ENCODE peak calls at places on chromosomes 3 and 15, in ten cellular contexts. One of them, this sample, is unnamed.

GRCh38 chr3:100257601-100258000 is 3.2 kb upstream of the TBC1D23 start:
- DNase-seq in brain microvascular endothelial cell: no peak
- DNase-seq in ovary: no peak
- DNase-seq in adrenal gland: no peak
- DNase-seq in PC-9: no peak
- DNase-seq in lower lobe of right lung: no peak
- DNase-seq in SJSA1: no peak
- DNase-seq in adipocyte: no peak
- DNase-seq in heart left ventricle: no peak
- DNase-seq in choroid plexus epithelial cell: peak
- DNase-seq in this sample: no peak

GRCh38 chr3:106345353-106346027 is 476.7 kb upstream of the CBLB start:
- DNase-seq in brain microvascular endothelial cell: peak
- DNase-seq in ovary: no peak
- DNase-seq in adrenal gland: no peak
- DNase-seq in PC-9: peak
- DNase-seq in lower lobe of right lung: no peak
- DNase-seq in SJSA1: peak
- DNase-seq in adipocyte: peak
- DNase-seq in heart left ventricle: no peak
- DNase-seq in choroid plexus epithelial cell: peak
- DNase-seq in this sample: peak

GRCh38 chr3:14412831-14413380 is 10.5 kb downstream of the SLC6A6 start:
- DNase-seq in brain microvascular endothelial cell: no peak
- DNase-seq in ovary: peak
- DNase-seq in adrenal gland: peak
- DNase-seq in PC-9: no peak
- DNase-seq in lower lobe of right lung: no peak
- DNase-seq in SJSA1: no peak
- DNase-seq in adipocyte: no peak
- DNase-seq in heart left ventricle: no peak
- DNase-seq in choroid plexus epithelial cell: peak
- DNase-seq in this sample: no peak

GRCh38 chr3:104286645-104287044 is 1080.1 kb upstream of the ALCAM start:
- DNase-seq in brain microvascular endothelial cell: no peak
- DNase-seq in ovary: no peak
- DNase-seq in adrenal gland: no peak
- DNase-seq in PC-9: no peak
- DNase-seq in lower lobe of right lung: no peak
- DNase-seq in SJSA1: no peak
- DNase-seq in adipocyte: no peak
- DNase-seq in heart left ventricle: no peak
- DNase-seq in choroid plexus epithelial cell: no peak
- DNase-seq in this sample: no peak

GRCh38 chr3:102258666-102259227 is 176.1 kb upstream of the ZPLD1 start:
- DNase-seq in brain microvascular endothelial cell: no peak
- DNase-seq in ovary: no peak
- DNase-seq in adrenal gland: no peak
- DNase-seq in PC-9: no peak
- DNase-seq in lower lobe of right lung: no peak
- DNase-seq in SJSA1: no peak
- DNase-seq in adipocyte: no peak
- DNase-seq in heart left ventricle: no peak
- DNase-seq in choroid plexus epithelial cell: no peak
- DNase-seq in this sample: no peak

GRCh38 chr3:31804251-31805051 is 176.6 kb downstream of the OSBPL10 start:
- DNase-seq in brain microvascular endothelial cell: no peak
- DNase-seq in ovary: no peak
- DNase-seq in adrenal gland: no peak
- DNase-seq in PC-9: no peak
- DNase-seq in lower lobe of right lung: no peak
- DNase-seq in SJSA1: no peak
- DNase-seq in adipocyte: no peak
- DNase-seq in heart left ventricle: no peak
- DNase-seq in choroid plexus epithelial cell: no peak
- DNase-seq in this sample: no peak

GRCh38 chr3:120177151-120177550 is 82.9 kb upstream of the GSK3B start:
- DNase-seq in brain microvascular endothelial cell: peak
- DNase-seq in ovary: no peak
- DNase-seq in adrenal gland: peak
- DNase-seq in PC-9: peak
- DNase-seq in lower lobe of right lung: peak
- DNase-seq in SJSA1: peak
- DNase-seq in adipocyte: peak
- DNase-seq in heart left ventricle: peak
- DNase-seq in choroid plexus epithelial cell: peak
- DNase-seq in this sample: peak

GRCh38 chr3:65351753-65352152 is 664.0 kb upstream of the ADAMTS9 start:
- DNase-seq in brain microvascular endothelial cell: no peak
- DNase-seq in ovary: no peak
- DNase-seq in adrenal gland: no peak
- DNase-seq in PC-9: no peak
- DNase-seq in lower lobe of right lung: no peak
- DNase-seq in SJSA1: no peak
- DNase-seq in adipocyte: no peak
- DNase-seq in heart left ventricle: no peak
- DNase-seq in choroid plexus epithelial cell: no peak
- DNase-seq in this sample: no peak

DNA sequence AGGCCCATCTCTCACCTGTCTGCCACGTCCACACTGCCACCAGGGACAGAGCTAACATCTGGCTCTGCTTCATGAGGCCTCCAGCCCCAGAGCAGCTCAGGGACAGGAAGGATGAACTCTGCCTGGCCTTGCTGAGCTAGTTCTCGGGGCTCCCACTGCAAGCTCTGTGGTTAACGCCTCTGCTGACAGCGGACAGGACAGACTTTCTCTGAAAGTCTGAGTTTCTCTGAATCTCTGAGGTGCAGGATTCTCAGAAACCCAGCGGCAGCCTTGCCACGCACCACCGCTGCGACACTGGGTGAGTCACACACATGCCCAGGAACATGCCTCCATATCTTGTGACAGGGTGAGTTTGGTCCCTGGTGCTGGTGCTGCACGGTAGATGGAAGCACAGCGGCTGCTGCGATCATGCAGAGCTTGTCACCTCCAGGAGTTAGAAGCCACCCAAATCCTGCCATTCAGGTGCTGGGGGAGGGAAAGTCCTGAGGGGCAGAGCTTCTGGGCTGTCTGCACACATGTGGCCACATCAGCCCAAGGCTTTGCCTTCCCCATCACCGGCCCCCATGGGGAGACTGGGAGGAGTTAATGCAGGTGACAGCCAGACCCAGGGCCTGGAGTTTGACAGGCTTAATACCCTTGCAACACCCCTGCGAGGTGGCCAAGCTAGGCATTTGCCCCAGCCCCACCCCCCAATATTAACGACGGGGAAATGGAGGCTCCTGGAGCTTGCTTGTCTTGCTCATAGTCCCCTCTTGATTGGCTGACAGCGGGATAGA is 267.0 kb downstream of the PLCL2 start:
- DNase-seq in brain microvascular endothelial cell: peak
- DNase-seq in ovary: no peak
- DNase-seq in adrenal gland: peak
- DNase-seq in PC-9: no peak
- DNase-seq in lower lobe of right lung: no peak
- DNase-seq in SJSA1: no peak
- DNase-seq in adipocyte: no peak
- DNase-seq in heart left ventricle: no peak
- DNase-seq in choroid plexus epithelial cell: peak
- DNase-seq in this sample: no peak
- H3K4me3 ChIP-seq in brain microvascular endothelial cell: no peak
- H3K4me3 ChIP-seq in ovary: no peak
- H3K4me3 ChIP-seq in adrenal gland: no peak
- H3K4me3 ChIP-seq in PC-9: no peak
- H3K4me3 ChIP-seq in lower lobe of right lung: no peak
- H3K4me3 ChIP-seq in SJSA1: no peak
- H3K4me3 ChIP-seq in adipocyte: no peak
- H3K4me3 ChIP-seq in heart left ventricle: no peak
- H3K4me3 ChIP-seq in choroid plexus epithelial cell: no peak
- H3K4me3 ChIP-seq in this sample: no peak

GRCh38 chr3:197337656-197338055 is 39.2 kb upstream of the DLG1 start:
- DNase-seq in brain microvascular endothelial cell: no peak
- DNase-seq in ovary: no peak
- DNase-seq in adrenal gland: no peak
- DNase-seq in PC-9: peak
- DNase-seq in lower lobe of right lung: no peak
- DNase-seq in SJSA1: no peak
- DNase-seq in adipocyte: no peak
- DNase-seq in heart left ventricle: no peak
- DNase-seq in choroid plexus epithelial cell: no peak
- DNase-seq in this sample: no peak

GRCh38 chr3:197338586-197338985 is 40.2 kb upstream of the DLG1 start:
- DNase-seq in brain microvascular endothelial cell: no peak
- DNase-seq in ovary: no peak
- DNase-seq in adrenal gland: no peak
- DNase-seq in PC-9: no peak
- DNase-seq in lower lobe of right lung: no peak
- DNase-seq in SJSA1: no peak
- DNase-seq in adipocyte: no peak
- DNase-seq in heart left ventricle: no peak
- DNase-seq in choroid plexus epithelial cell: no peak
- DNase-seq in this sample: no peak

GRCh38 chr3:197337214-197337613 is 38.8 kb upstream of the DLG1 start:
- DNase-seq in brain microvascular endothelial cell: no peak
- DNase-seq in ovary: no peak
- DNase-seq in adrenal gland: no peak
- DNase-seq in PC-9: no peak
- DNase-seq in lower lobe of right lung: no peak
- DNase-seq in SJSA1: no peak
- DNase-seq in adipocyte: no peak
- DNase-seq in heart left ventricle: no peak
- DNase-seq in choroid plexus epithelial cell: no peak
- DNase-seq in this sample: no peak

GRCh38 chr3:197340521-197340871 is 42.1 kb upstream of the DLG1 start:
- DNase-seq in brain microvascular endothelial cell: no peak
- DNase-seq in ovary: no peak
- DNase-seq in adrenal gland: no peak
- DNase-seq in PC-9: no peak
- DNase-seq in lower lobe of right lung: no peak
- DNase-seq in SJSA1: no peak
- DNase-seq in adipocyte: no peak
- DNase-seq in heart left ventricle: no peak
- DNase-seq in choroid plexus epithelial cell: no peak
- DNase-seq in this sample: no peak

GRCh38 chr3:197339841-197340520 is 41.6 kb upstream of the DLG1 start:
- DNase-seq in brain microvascular endothelial cell: peak
- DNase-seq in ovary: no peak
- DNase-seq in adrenal gland: no peak
- DNase-seq in PC-9: peak
- DNase-seq in lower lobe of right lung: no peak
- DNase-seq in SJSA1: no peak
- DNase-seq in adipocyte: peak
- DNase-seq in heart left ventricle: peak
- DNase-seq in choroid plexus epithelial cell: peak
- DNase-seq in this sample: peak
- H3K4me3 ChIP-seq in brain microvascular endothelial cell: no peak
- H3K4me3 ChIP-seq in ovary: no peak
- H3K4me3 ChIP-seq in adrenal gland: no peak
- H3K4me3 ChIP-seq in PC-9: no peak
- H3K4me3 ChIP-seq in lower lobe of right lung: no peak
- H3K4me3 ChIP-seq in SJSA1: no peak
- H3K4me3 ChIP-seq in adipocyte: no peak
- H3K4me3 ChIP-seq in heart left ventricle: no peak
- H3K4me3 ChIP-seq in choroid plexus epithelial cell: no peak
- H3K4me3 ChIP-seq in this sample: no peak

GRCh38 chr3:172158741-172159140 is 119.4 kb downstream of the FNDC3B start:
- DNase-seq in brain microvascular endothelial cell: no peak
- DNase-seq in ovary: no peak
- DNase-seq in adrenal gland: no peak
- DNase-seq in PC-9: no peak
- DNase-seq in lower lobe of right lung: no peak
- DNase-seq in SJSA1: no peak
- DNase-seq in adipocyte: no peak
- DNase-seq in heart left ventricle: no peak
- DNase-seq in choroid plexus epithelial cell: no peak
- DNase-seq in this sample: no peak

GRCh38 chr3:172155880-172156279 is 116.5 kb downstream of the FNDC3B start:
- DNase-seq in brain microvascular endothelial cell: no peak
- DNase-seq in ovary: no peak
- DNase-seq in adrenal gland: no peak
- DNase-seq in PC-9: no peak
- DNase-seq in lower lobe of right lung: no peak
- DNase-seq in SJSA1: no peak
- DNase-seq in adipocyte: no peak
- DNase-seq in heart left ventricle: no peak
- DNase-seq in choroid plexus epithelial cell: no peak
- DNase-seq in this sample: no peak

GRCh38 chr3:172157566-172158258 is 118.3 kb downstream of the FNDC3B start:
- DNase-seq in brain microvascular endothelial cell: no peak
- DNase-seq in ovary: no peak
- DNase-seq in adrenal gland: no peak
- DNase-seq in PC-9: no peak
- DNase-seq in lower lobe of right lung: no peak
- DNase-seq in SJSA1: no peak
- DNase-seq in adipocyte: no peak
- DNase-seq in heart left ventricle: no peak
- DNase-seq in choroid plexus epithelial cell: no peak
- DNase-seq in this sample: no peak

GRCh38 chr3:172154768-172155649 is 115.6 kb downstream of the FNDC3B start:
- DNase-seq in brain microvascular endothelial cell: no peak
- DNase-seq in ovary: no peak
- DNase-seq in adrenal gland: no peak
- DNase-seq in PC-9: no peak
- DNase-seq in lower lobe of right lung: no peak
- DNase-seq in SJSA1: no peak
- DNase-seq in adipocyte: no peak
- DNase-seq in heart left ventricle: no peak
- DNase-seq in choroid plexus epithelial cell: no peak
- DNase-seq in this sample: no peak

GRCh38 chr3:172156309-172156998 is 117.1 kb downstream of the FNDC3B start:
- DNase-seq in brain microvascular endothelial cell: no peak
- DNase-seq in ovary: no peak
- DNase-seq in adrenal gland: peak
- DNase-seq in PC-9: peak
- DNase-seq in lower lobe of right lung: peak
- DNase-seq in SJSA1: no peak
- DNase-seq in adipocyte: no peak
- DNase-seq in heart left ventricle: peak
- DNase-seq in choroid plexus epithelial cell: no peak
- DNase-seq in this sample: no peak
- H3K4me3 ChIP-seq in brain microvascular endothelial cell: no peak
- H3K4me3 ChIP-seq in ovary: no peak
- H3K4me3 ChIP-seq in adrenal gland: no peak
- H3K4me3 ChIP-seq in PC-9: peak
- H3K4me3 ChIP-seq in lower lobe of right lung: no peak
- H3K4me3 ChIP-seq in SJSA1: no peak
- H3K4me3 ChIP-seq in adipocyte: no peak
- H3K4me3 ChIP-seq in heart left ventricle: no peak
- H3K4me3 ChIP-seq in choroid plexus epithelial cell: no peak
- H3K4me3 ChIP-seq in this sample: no peak

DNA sequence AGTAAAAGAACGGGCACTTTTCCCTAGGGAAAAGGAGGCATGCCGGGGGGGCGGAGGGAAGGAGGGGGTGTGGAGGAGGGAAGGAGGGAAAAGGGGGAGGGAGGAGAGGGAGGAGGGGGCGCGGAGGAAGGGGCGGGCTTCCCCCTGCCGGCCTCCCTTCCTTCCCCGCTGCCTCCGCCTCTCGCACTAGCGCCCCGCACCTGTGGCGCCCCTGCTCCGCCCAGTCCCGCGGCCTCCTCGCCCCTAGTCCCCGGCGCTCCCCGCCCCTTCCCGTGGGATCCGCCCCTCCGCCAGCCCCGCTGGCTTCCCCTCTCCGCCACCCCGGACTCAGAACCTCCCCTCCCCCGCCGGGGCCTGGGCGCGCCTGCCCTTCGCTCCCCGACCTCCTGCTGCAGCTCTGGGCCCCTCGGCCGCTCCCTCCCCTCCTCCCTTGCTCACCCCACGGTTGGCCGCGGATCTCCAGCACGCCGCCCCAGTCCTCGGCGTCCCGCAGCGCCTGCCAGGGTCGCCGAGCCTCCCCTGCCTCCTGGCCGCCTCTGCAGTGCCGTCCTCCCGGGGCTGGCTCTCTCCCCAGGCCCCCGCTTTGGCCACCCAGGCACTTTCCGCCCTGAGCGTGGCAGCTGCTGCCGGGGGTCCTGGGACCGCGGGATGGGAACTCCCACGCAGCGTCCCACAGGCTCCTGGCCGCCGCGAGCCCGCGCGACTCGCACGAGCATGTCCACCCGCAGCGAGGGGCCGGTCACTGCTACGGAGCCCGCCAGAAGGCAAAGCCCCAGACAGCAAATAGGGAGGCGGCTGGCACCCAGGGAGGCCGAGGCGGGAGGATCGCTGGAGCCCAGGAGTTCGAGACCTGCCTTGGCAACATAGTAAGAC is 147.4 kb downstream of the TJP1 start:
- DNase-seq in brain microvascular endothelial cell: no peak
- DNase-seq in ovary: no peak
- DNase-seq in adrenal gland: peak
- DNase-seq in PC-9: peak
- DNase-seq in lower lobe of right lung: peak
- DNase-seq in SJSA1: no peak
- DNase-seq in adipocyte: peak
- DNase-seq in heart left ventricle: peak
- DNase-seq in choroid plexus epithelial cell: no peak
- DNase-seq in this sample: no peak
- H3K4me3 ChIP-seq in brain microvascular endothelial cell: peak
- H3K4me3 ChIP-seq in ovary: peak
- H3K4me3 ChIP-seq in adrenal gland: peak
- H3K4me3 ChIP-seq in PC-9: no peak
- H3K4me3 ChIP-seq in lower lobe of right lung: peak
- H3K4me3 ChIP-seq in SJSA1: peak
- H3K4me3 ChIP-seq in adipocyte: peak
- H3K4me3 ChIP-seq in heart left ventricle: peak
- H3K4me3 ChIP-seq in choroid plexus epithelial cell: peak
- H3K4me3 ChIP-seq in this sample: peak